ENCODE peak calls at places on chromosomes 13 and 19, in eight cellular contexts. One of them, this sample, is unnamed.

GRCh38 chr19:2188708-2189385 is 25.1 kb downstream of the DOT1L start:
- DNase-seq in DMS153: no peak
- DNase-seq in osteocyte: no peak
- DNase-seq in stimulated activated CD4-positive, alpha-beta T cell treated with anti-CD3 and anti-CD28 coated beads, Interleukin-1b, Interleukin-23, amount 100 ng/mL, for 24 hours: no peak
- DNase-seq in stimulated activated CD8-positive, alpha-beta memory T cell treated with anti-CD3 and anti-CD28 coated beads, Interleukin-2, amount 100 ng/mL, for 1 hour: no peak
- DNase-seq in activated effector memory CD4-positive, alpha-beta T cell treated with anti-CD3 and anti-CD28 coated beads, Interleukin-2, amount 50 U/mL, for 16 hours: no peak
- DNase-seq in endothelial cell of umbilical vein: no peak
- DNase-seq in choroid plexus epithelial cell: no peak
- DNase-seq in this sample: no peak

GRCh38 chr19:1811472-1811894 is 593 bp downstream of the ATP8B3 start:
- DNase-seq in DMS153: no peak
- DNase-seq in osteocyte: no peak
- DNase-seq in stimulated activated CD4-positive, alpha-beta T cell treated with anti-CD3 and anti-CD28 coated beads, Interleukin-1b, Interleukin-23, amount 100 ng/mL, for 24 hours: peak; percentile 26
- DNase-seq in stimulated activated CD8-positive, alpha-beta memory T cell treated with anti-CD3 and anti-CD28 coated beads, Interleukin-2, amount 100 ng/mL, for 1 hour: peak; percentile 21
- DNase-seq in activated effector memory CD4-positive, alpha-beta T cell treated with anti-CD3 and anti-CD28 coated beads, Interleukin-2, amount 50 U/mL, for 16 hours: peak; percentile 86
- DNase-seq in endothelial cell of umbilical vein: peak; percentile 30
- DNase-seq in choroid plexus epithelial cell: peak; percentile 11
- DNase-seq in this sample: peak; percentile 58

GRCh38 chr19:35468637-35469036 is 20.6 kb downstream of the FFAR2 start:
- DNase-seq in DMS153: peak; percentile 34
- DNase-seq in osteocyte: no peak
- DNase-seq in stimulated activated CD4-positive, alpha-beta T cell treated with anti-CD3 and anti-CD28 coated beads, Interleukin-1b, Interleukin-23, amount 100 ng/mL, for 24 hours: no peak
- DNase-seq in stimulated activated CD8-positive, alpha-beta memory T cell treated with anti-CD3 and anti-CD28 coated beads, Interleukin-2, amount 100 ng/mL, for 1 hour: peak; percentile 42
- DNase-seq in activated effector memory CD4-positive, alpha-beta T cell treated with anti-CD3 and anti-CD28 coated beads, Interleukin-2, amount 50 U/mL, for 16 hours: peak; percentile 86
- DNase-seq in endothelial cell of umbilical vein: no peak
- DNase-seq in choroid plexus epithelial cell: peak; percentile 71
- DNase-seq in this sample: peak; percentile 65

GRCh38 chr19:1082165-1082927 is 12.8 kb downstream of the POLR2E start:
- DNase-seq in DMS153: peak; percentile 81
- DNase-seq in osteocyte: no peak
- DNase-seq in stimulated activated CD4-positive, alpha-beta T cell treated with anti-CD3 and anti-CD28 coated beads, Interleukin-1b, Interleukin-23, amount 100 ng/mL, for 24 hours: no peak
- DNase-seq in stimulated activated CD8-positive, alpha-beta memory T cell treated with anti-CD3 and anti-CD28 coated beads, Interleukin-2, amount 100 ng/mL, for 1 hour: peak; percentile 72
- DNase-seq in activated effector memory CD4-positive, alpha-beta T cell treated with anti-CD3 and anti-CD28 coated beads, Interleukin-2, amount 50 U/mL, for 16 hours: peak; percentile 92
- DNase-seq in endothelial cell of umbilical vein: peak; percentile 40
- DNase-seq in choroid plexus epithelial cell: peak; percentile 20
- DNase-seq in this sample: peak; percentile 62

GRCh38 chr19:46898731-46899130 is 37.9 kb downstream of the ARHGAP35 start:
- DNase-seq in DMS153: no peak
- DNase-seq in osteocyte: no peak
- DNase-seq in stimulated activated CD4-positive, alpha-beta T cell treated with anti-CD3 and anti-CD28 coated beads, Interleukin-1b, Interleukin-23, amount 100 ng/mL, for 24 hours: no peak
- DNase-seq in stimulated activated CD8-positive, alpha-beta memory T cell treated with anti-CD3 and anti-CD28 coated beads, Interleukin-2, amount 100 ng/mL, for 1 hour: no peak
- DNase-seq in activated effector memory CD4-positive, alpha-beta T cell treated with anti-CD3 and anti-CD28 coated beads, Interleukin-2, amount 50 U/mL, for 16 hours: no peak
- DNase-seq in endothelial cell of umbilical vein: no peak
- DNase-seq in choroid plexus epithelial cell: peak; percentile 76
- DNase-seq in this sample: no peak

GRCh38 chr19:11092181-11092538 is 2.9 kb downstream of the LDLR start:
- DNase-seq in DMS153: peak; percentile 62
- DNase-seq in osteocyte: no peak
- DNase-seq in stimulated activated CD4-positive, alpha-beta T cell treated with anti-CD3 and anti-CD28 coated beads, Interleukin-1b, Interleukin-23, amount 100 ng/mL, for 24 hours: no peak
- DNase-seq in stimulated activated CD8-positive, alpha-beta memory T cell treated with anti-CD3 and anti-CD28 coated beads, Interleukin-2, amount 100 ng/mL, for 1 hour: no peak
- DNase-seq in activated effector memory CD4-positive, alpha-beta T cell treated with anti-CD3 and anti-CD28 coated beads, Interleukin-2, amount 50 U/mL, for 16 hours: peak; percentile 77
- DNase-seq in endothelial cell of umbilical vein: peak; percentile 81
- DNase-seq in choroid plexus epithelial cell: peak; percentile 75
- DNase-seq in this sample: peak; percentile 92

GRCh38 chr19:39998511-39998910 is 1.7 kb downstream of the ZNF546 start:
- DNase-seq in DMS153: no peak
- DNase-seq in osteocyte: no peak
- DNase-seq in stimulated activated CD4-positive, alpha-beta T cell treated with anti-CD3 and anti-CD28 coated beads, Interleukin-1b, Interleukin-23, amount 100 ng/mL, for 24 hours: no peak
- DNase-seq in stimulated activated CD8-positive, alpha-beta memory T cell treated with anti-CD3 and anti-CD28 coated beads, Interleukin-2, amount 100 ng/mL, for 1 hour: no peak
- DNase-seq in activated effector memory CD4-positive, alpha-beta T cell treated with anti-CD3 and anti-CD28 coated beads, Interleukin-2, amount 50 U/mL, for 16 hours: no peak
- DNase-seq in endothelial cell of umbilical vein: no peak
- DNase-seq in choroid plexus epithelial cell: no peak
- DNase-seq in this sample: no peak

GRCh38 chr19:49676136-49676689 is 858 bp upstream of the PRMT1 start:
- DNase-seq in DMS153: peak; percentile 90
- DNase-seq in osteocyte: peak; percentile 91
- DNase-seq in stimulated activated CD4-positive, alpha-beta T cell treated with anti-CD3 and anti-CD28 coated beads, Interleukin-1b, Interleukin-23, amount 100 ng/mL, for 24 hours: no peak
- DNase-seq in stimulated activated CD8-positive, alpha-beta memory T cell treated with anti-CD3 and anti-CD28 coated beads, Interleukin-2, amount 100 ng/mL, for 1 hour: no peak
- DNase-seq in activated effector memory CD4-positive, alpha-beta T cell treated with anti-CD3 and anti-CD28 coated beads, Interleukin-2, amount 50 U/mL, for 16 hours: peak; percentile 73
- DNase-seq in endothelial cell of umbilical vein: no peak
- DNase-seq in choroid plexus epithelial cell: peak; percentile 97
- DNase-seq in this sample: peak; percentile 95

GRCh38 chr13:102452831-102453230 is 51.0 kb upstream of the FGF14 start:
- DNase-seq in DMS153: no peak
- DNase-seq in osteocyte: no peak
- DNase-seq in stimulated activated CD4-positive, alpha-beta T cell treated with anti-CD3 and anti-CD28 coated beads, Interleukin-1b, Interleukin-23, amount 100 ng/mL, for 24 hours: no peak
- DNase-seq in stimulated activated CD8-positive, alpha-beta memory T cell treated with anti-CD3 and anti-CD28 coated beads, Interleukin-2, amount 100 ng/mL, for 1 hour: no peak
- DNase-seq in activated effector memory CD4-positive, alpha-beta T cell treated with anti-CD3 and anti-CD28 coated beads, Interleukin-2, amount 50 U/mL, for 16 hours: no peak
- DNase-seq in endothelial cell of umbilical vein: no peak
- DNase-seq in choroid plexus epithelial cell: peak; percentile 27
- DNase-seq in this sample: no peak

GRCh38 chr19:41889896-41890295 is 6.9 kb downstream of the ARHGEF1 start:
- DNase-seq in DMS153: no peak
- DNase-seq in osteocyte: no peak
- DNase-seq in stimulated activated CD4-positive, alpha-beta T cell treated with anti-CD3 and anti-CD28 coated beads, Interleukin-1b, Interleukin-23, amount 100 ng/mL, for 24 hours: no peak
- DNase-seq in stimulated activated CD8-positive, alpha-beta memory T cell treated with anti-CD3 and anti-CD28 coated beads, Interleukin-2, amount 100 ng/mL, for 1 hour: no peak
- DNase-seq in activated effector memory CD4-positive, alpha-beta T cell treated with anti-CD3 and anti-CD28 coated beads, Interleukin-2, amount 50 U/mL, for 16 hours: no peak
- DNase-seq in endothelial cell of umbilical vein: no peak
- DNase-seq in choroid plexus epithelial cell: no peak
- DNase-seq in this sample: no peak

GRCh38 chr19:18100710-18101109 is 3.1 kb downstream of the MAST3 start:
- DNase-seq in DMS153: peak; percentile 21
- DNase-seq in osteocyte: no peak
- DNase-seq in stimulated activated CD4-positive, alpha-beta T cell treated with anti-CD3 and anti-CD28 coated beads, Interleukin-1b, Interleukin-23, amount 100 ng/mL, for 24 hours: no peak
- DNase-seq in stimulated activated CD8-positive, alpha-beta memory T cell treated with anti-CD3 and anti-CD28 coated beads, Interleukin-2, amount 100 ng/mL, for 1 hour: no peak
- DNase-seq in activated effector memory CD4-positive, alpha-beta T cell treated with anti-CD3 and anti-CD28 coated beads, Interleukin-2, amount 50 U/mL, for 16 hours: no peak
- DNase-seq in endothelial cell of umbilical vein: no peak
- DNase-seq in choroid plexus epithelial cell: peak; percentile 20
- DNase-seq in this sample: peak; percentile 37

GRCh38 chr19:29001922-29002247 is 211.1 kb downstream of the UQCRFS1 start:
- DNase-seq in DMS153: no peak
- DNase-seq in osteocyte: no peak
- DNase-seq in stimulated activated CD4-positive, alpha-beta T cell treated with anti-CD3 and anti-CD28 coated beads, Interleukin-1b, Interleukin-23, amount 100 ng/mL, for 24 hours: no peak
- DNase-seq in stimulated activated CD8-positive, alpha-beta memory T cell treated with anti-CD3 and anti-CD28 coated beads, Interleukin-2, amount 100 ng/mL, for 1 hour: no peak
- DNase-seq in activated effector memory CD4-positive, alpha-beta T cell treated with anti-CD3 and anti-CD28 coated beads, Interleukin-2, amount 50 U/mL, for 16 hours: no peak
- DNase-seq in endothelial cell of umbilical vein: no peak
- DNase-seq in choroid plexus epithelial cell: no peak
- DNase-seq in this sample: no peak

GRCh38 chr13:40640845-40641458 is 25.5 kb downstream of the FOXO1 start:
- DNase-seq in DMS153: no peak
- DNase-seq in osteocyte: no peak
- DNase-seq in stimulated activated CD4-positive, alpha-beta T cell treated with anti-CD3 and anti-CD28 coated beads, Interleukin-1b, Interleukin-23, amount 100 ng/mL, for 24 hours: no peak
- DNase-seq in stimulated activated CD8-positive, alpha-beta memory T cell treated with anti-CD3 and anti-CD28 coated beads, Interleukin-2, amount 100 ng/mL, for 1 hour: no peak
- DNase-seq in activated effector memory CD4-positive, alpha-beta T cell treated with anti-CD3 and anti-CD28 coated beads, Interleukin-2, amount 50 U/mL, for 16 hours: peak; percentile 75
- DNase-seq in endothelial cell of umbilical vein: no peak
- DNase-seq in choroid plexus epithelial cell: no peak
- DNase-seq in this sample: no peak

GRCh38 chr13:111283991-111284390 is 36.5 kb upstream of the TEX29 start:
- DNase-seq in DMS153: no peak
- DNase-seq in osteocyte: peak; percentile 21
- DNase-seq in stimulated activated CD4-positive, alpha-beta T cell treated with anti-CD3 and anti-CD28 coated beads, Interleukin-1b, Interleukin-23, amount 100 ng/mL, for 24 hours: no peak
- DNase-seq in stimulated activated CD8-positive, alpha-beta memory T cell treated with anti-CD3 and anti-CD28 coated beads, Interleukin-2, amount 100 ng/mL, for 1 hour: no peak
- DNase-seq in activated effector memory CD4-positive, alpha-beta T cell treated with anti-CD3 and anti-CD28 coated beads, Interleukin-2, amount 50 U/mL, for 16 hours: no peak
- DNase-seq in endothelial cell of umbilical vein: no peak
- DNase-seq in choroid plexus epithelial cell: no peak
- DNase-seq in this sample: no peak

GRCh38 chr13:64488731-64489130 is 2741.4 kb downstream of the PCDH9 start:
- DNase-seq in DMS153: no peak
- DNase-seq in osteocyte: no peak
- DNase-seq in stimulated activated CD4-positive, alpha-beta T cell treated with anti-CD3 and anti-CD28 coated beads, Interleukin-1b, Interleukin-23, amount 100 ng/mL, for 24 hours: no peak
- DNase-seq in stimulated activated CD8-positive, alpha-beta memory T cell treated with anti-CD3 and anti-CD28 coated beads, Interleukin-2, amount 100 ng/mL, for 1 hour: no peak
- DNase-seq in activated effector memory CD4-positive, alpha-beta T cell treated with anti-CD3 and anti-CD28 coated beads, Interleukin-2, amount 50 U/mL, for 16 hours: no peak
- DNase-seq in endothelial cell of umbilical vein: no peak
- DNase-seq in choroid plexus epithelial cell: no peak
- DNase-seq in this sample: no peak

GRCh38 chr19:290539-291521 is at the start of gene PLPP2:
- DNase-seq in DMS153: peak; percentile 88
- DNase-seq in osteocyte: no peak
- DNase-seq in stimulated activated CD4-positive, alpha-beta T cell treated with anti-CD3 and anti-CD28 coated beads, Interleukin-1b, Interleukin-23, amount 100 ng/mL, for 24 hours: no peak
- DNase-seq in stimulated activated CD8-positive, alpha-beta memory T cell treated with anti-CD3 and anti-CD28 coated beads, Interleukin-2, amount 100 ng/mL, for 1 hour: no peak
- DNase-seq in activated effector memory CD4-positive, alpha-beta T cell treated with anti-CD3 and anti-CD28 coated beads, Interleukin-2, amount 50 U/mL, for 16 hours: peak; percentile 77
- DNase-seq in endothelial cell of umbilical vein: no peak
- DNase-seq in choroid plexus epithelial cell: peak; percentile 17
- DNase-seq in this sample: peak; percentile 37

GRCh38 chr19:709965-710714 is 1.4 kb downstream of the PALM start:
- DNase-seq in DMS153: no peak
- DNase-seq in osteocyte: no peak
- DNase-seq in stimulated activated CD4-positive, alpha-beta T cell treated with anti-CD3 and anti-CD28 coated beads, Interleukin-1b, Interleukin-23, amount 100 ng/mL, for 24 hours: no peak
- DNase-seq in stimulated activated CD8-positive, alpha-beta memory T cell treated with anti-CD3 and anti-CD28 coated beads, Interleukin-2, amount 100 ng/mL, for 1 hour: no peak
- DNase-seq in activated effector memory CD4-positive, alpha-beta T cell treated with anti-CD3 and anti-CD28 coated beads, Interleukin-2, amount 50 U/mL, for 16 hours: no peak
- DNase-seq in endothelial cell of umbilical vein: no peak
- DNase-seq in choroid plexus epithelial cell: no peak
- DNase-seq in this sample: no peak

GRCh38 chr13:73451120-73452029 is 392.6 kb downstream of the KLF5 start:
- DNase-seq in DMS153: peak; percentile 80
- DNase-seq in osteocyte: no peak
- DNase-seq in stimulated activated CD4-positive, alpha-beta T cell treated with anti-CD3 and anti-CD28 coated beads, Interleukin-1b, Interleukin-23, amount 100 ng/mL, for 24 hours: no peak
- DNase-seq in stimulated activated CD8-positive, alpha-beta memory T cell treated with anti-CD3 and anti-CD28 coated beads, Interleukin-2, amount 100 ng/mL, for 1 hour: no peak
- DNase-seq in activated effector memory CD4-positive, alpha-beta T cell treated with anti-CD3 and anti-CD28 coated beads, Interleukin-2, amount 50 U/mL, for 16 hours: no peak
- DNase-seq in endothelial cell of umbilical vein: no peak
- DNase-seq in choroid plexus epithelial cell: no peak
- DNase-seq in this sample: no peak

GRCh38 chr19:55467236-55468053 is 2.9 kb upstream of the C19orf85 start:
- DNase-seq in DMS153: no peak
- DNase-seq in osteocyte: no peak
- DNase-seq in stimulated activated CD4-positive, alpha-beta T cell treated with anti-CD3 and anti-CD28 coated beads, Interleukin-1b, Interleukin-23, amount 100 ng/mL, for 24 hours: peak; percentile 60
- DNase-seq in stimulated activated CD8-positive, alpha-beta memory T cell treated with anti-CD3 and anti-CD28 coated beads, Interleukin-2, amount 100 ng/mL, for 1 hour: peak; percentile 44
- DNase-seq in activated effector memory CD4-positive, alpha-beta T cell treated with anti-CD3 and anti-CD28 coated beads, Interleukin-2, amount 50 U/mL, for 16 hours: peak; percentile 92
- DNase-seq in endothelial cell of umbilical vein: peak; percentile 38
- DNase-seq in choroid plexus epithelial cell: peak; percentile 82
- DNase-seq in this sample: peak; percentile 69

GRCh38 chr13:75715598-75716523 is 79.7 kb downstream of the LMO7 start:
- DNase-seq in DMS153: no peak
- DNase-seq in osteocyte: no peak
- DNase-seq in stimulated activated CD4-positive, alpha-beta T cell treated with anti-CD3 and anti-CD28 coated beads, Interleukin-1b, Interleukin-23, amount 100 ng/mL, for 24 hours: no peak
- DNase-seq in stimulated activated CD8-positive, alpha-beta memory T cell treated with anti-CD3 and anti-CD28 coated beads, Interleukin-2, amount 100 ng/mL, for 1 hour: no peak
- DNase-seq in activated effector memory CD4-positive, alpha-beta T cell treated with anti-CD3 and anti-CD28 coated beads, Interleukin-2, amount 50 U/mL, for 16 hours: no peak
- DNase-seq in endothelial cell of umbilical vein: peak; percentile 37
- DNase-seq in choroid plexus epithelial cell: peak; percentile 67
- DNase-seq in this sample: peak; percentile 36

GRCh38 chr19:13031917-13032623 is 36.8 kb downstream of the NFIX start:
- DNase-seq in DMS153: peak; percentile 21
- DNase-seq in osteocyte: no peak
- DNase-seq in stimulated activated CD4-positive, alpha-beta T cell treated with anti-CD3 and anti-CD28 coated beads, Interleukin-1b, Interleukin-23, amount 100 ng/mL, for 24 hours: no peak
- DNase-seq in stimulated activated CD8-positive, alpha-beta memory T cell treated with anti-CD3 and anti-CD28 coated beads, Interleukin-2, amount 100 ng/mL, for 1 hour: no peak
- DNase-seq in activated effector memory CD4-positive, alpha-beta T cell treated with anti-CD3 and anti-CD28 coated beads, Interleukin-2, amount 50 U/mL, for 16 hours: no peak
- DNase-seq in endothelial cell of umbilical vein: no peak
- DNase-seq in choroid plexus epithelial cell: peak; percentile 43
- DNase-seq in this sample: no peak

GRCh38 chr19:30153326-30154210 is 211.5 kb downstream of the URI1 start:
- DNase-seq in DMS153: no peak
- DNase-seq in osteocyte: no peak
- DNase-seq in stimulated activated CD4-positive, alpha-beta T cell treated with anti-CD3 and anti-CD28 coated beads, Interleukin-1b, Interleukin-23, amount 100 ng/mL, for 24 hours: no peak
- DNase-seq in stimulated activated CD8-positive, alpha-beta memory T cell treated with anti-CD3 and anti-CD28 coated beads, Interleukin-2, amount 100 ng/mL, for 1 hour: no peak
- DNase-seq in activated effector memory CD4-positive, alpha-beta T cell treated with anti-CD3 and anti-CD28 coated beads, Interleukin-2, amount 50 U/mL, for 16 hours: no peak
- DNase-seq in endothelial cell of umbilical vein: no peak
- DNase-seq in choroid plexus epithelial cell: no peak
- DNase-seq in this sample: no peak

GRCh38 chr19:45153339-45154063 is 7.3 kb downstream of the NKPD1 start:
- DNase-seq in DMS153: no peak
- DNase-seq in osteocyte: no peak
- DNase-seq in stimulated activated CD4-positive, alpha-beta T cell treated with anti-CD3 and anti-CD28 coated beads, Interleukin-1b, Interleukin-23, amount 100 ng/mL, for 24 hours: no peak
- DNase-seq in stimulated activated CD8-positive, alpha-beta memory T cell treated with anti-CD3 and anti-CD28 coated beads, Interleukin-2, amount 100 ng/mL, for 1 hour: no peak
- DNase-seq in activated effector memory CD4-positive, alpha-beta T cell treated with anti-CD3 and anti-CD28 coated beads, Interleukin-2, amount 50 U/mL, for 16 hours: peak; percentile 74
- DNase-seq in endothelial cell of umbilical vein: peak; percentile 34
- DNase-seq in choroid plexus epithelial cell: peak; percentile 75
- DNase-seq in this sample: peak; percentile 43

GRCh38 chr19:6362351-6362801 is 1.0 kb downstream of the CLPP start:
- DNase-seq in DMS153: no peak
- DNase-seq in osteocyte: no peak
- DNase-seq in stimulated activated CD4-positive, alpha-beta T cell treated with anti-CD3 and anti-CD28 coated beads, Interleukin-1b, Interleukin-23, amount 100 ng/mL, for 24 hours: no peak
- DNase-seq in stimulated activated CD8-positive, alpha-beta memory T cell treated with anti-CD3 and anti-CD28 coated beads, Interleukin-2, amount 100 ng/mL, for 1 hour: no peak
- DNase-seq in activated effector memory CD4-positive, alpha-beta T cell treated with anti-CD3 and anti-CD28 coated beads, Interleukin-2, amount 50 U/mL, for 16 hours: peak; percentile 75
- DNase-seq in endothelial cell of umbilical vein: no peak
- DNase-seq in choroid plexus epithelial cell: no peak
- DNase-seq in this sample: no peak

GRCh38 chr13:37540228-37540627 is 58.3 kb downstream of the POSTN start:
- DNase-seq in DMS153: no peak
- DNase-seq in osteocyte: no peak
- DNase-seq in stimulated activated CD4-positive, alpha-beta T cell treated with anti-CD3 and anti-CD28 coated beads, Interleukin-1b, Interleukin-23, amount 100 ng/mL, for 24 hours: no peak
- DNase-seq in stimulated activated CD8-positive, alpha-beta memory T cell treated with anti-CD3 and anti-CD28 coated beads, Interleukin-2, amount 100 ng/mL, for 1 hour: no peak
- DNase-seq in activated effector memory CD4-positive, alpha-beta T cell treated with anti-CD3 and anti-CD28 coated beads, Interleukin-2, amount 50 U/mL, for 16 hours: no peak
- DNase-seq in endothelial cell of umbilical vein: no peak
- DNase-seq in choroid plexus epithelial cell: peak; percentile 66
- DNase-seq in this sample: no peak

GRCh38 chr19:39941615-39942507 is 7.4 kb upstream of the FCGBP start:
- DNase-seq in DMS153: no peak
- DNase-seq in osteocyte: peak; percentile 42
- DNase-seq in stimulated activated CD4-positive, alpha-beta T cell treated with anti-CD3 and anti-CD28 coated beads, Interleukin-1b, Interleukin-23, amount 100 ng/mL, for 24 hours: no peak
- DNase-seq in stimulated activated CD8-positive, alpha-beta memory T cell treated with anti-CD3 and anti-CD28 coated beads, Interleukin-2, amount 100 ng/mL, for 1 hour: peak; percentile 31
- DNase-seq in activated effector memory CD4-positive, alpha-beta T cell treated with anti-CD3 and anti-CD28 coated beads, Interleukin-2, amount 50 U/mL, for 16 hours: peak; percentile 78
- DNase-seq in endothelial cell of umbilical vein: peak; percentile 42
- DNase-seq in choroid plexus epithelial cell: peak; percentile 87
- DNase-seq in this sample: peak; percentile 20

GRCh38 chr19:51777570-51778460 is 16.8 kb downstream of the FPR2 start:
- DNase-seq in DMS153: peak; percentile 51
- DNase-seq in osteocyte: no peak
- DNase-seq in stimulated activated CD4-positive, alpha-beta T cell treated with anti-CD3 and anti-CD28 coated beads, Interleukin-1b, Interleukin-23, amount 100 ng/mL, for 24 hours: peak; percentile 2
- DNase-seq in stimulated activated CD8-positive, alpha-beta memory T cell treated with anti-CD3 and anti-CD28 coated beads, Interleukin-2, amount 100 ng/mL, for 1 hour: peak; percentile 5
- DNase-seq in activated effector memory CD4-positive, alpha-beta T cell treated with anti-CD3 and anti-CD28 coated beads, Interleukin-2, amount 50 U/mL, for 16 hours: peak; percentile 71
- DNase-seq in endothelial cell of umbilical vein: peak; percentile 52
- DNase-seq in choroid plexus epithelial cell: peak; percentile 97
- DNase-seq in this sample: peak; percentile 88